ENCODE peak calls at places on chromosome 2, in five cellular contexts. S is stromal cell of bone marrow, C is iPS-NIHi11, R is T-helper 2 cell, L is HEK293T. D is an unnamed sample.

GRCh38 chr2:26693287-26693849 is 846 bp downstream of the KCNK3 start:
- DNase-seq in S (no peak), L (peak), R (no peak), C (peak), D (no peak)

GRCh38 chr2:222904557-222905258 is 43.9 kb downstream of the ACSL3 start:
- DNase-seq in C (no peak), L (no peak), S (peak), R (no peak), D (no peak)

GRCh38 chr2:207356604-207357003 is 173.2 kb upstream of the CREB1 start:
- DNase-seq in C (no peak), L (no peak), S (no peak), R (no peak), D (no peak)

GRCh38 chr2:33502025-33502424 is 25.6 kb downstream of the RASGRP3 start:
- DNase-seq in R (no peak), C (no peak), S (no peak), L (no peak), D (no peak)

GRCh38 chr2:108315408-108316193 is 26.9 kb downstream of the SULT1C2 start:
- DNase-seq in R (no peak), C (no peak), L (no peak), S (no peak), D (no peak)

GRCh38 chr2:19256239-19256638 is 102.2 kb downstream of the OSR1 start:
- DNase-seq in R (no peak), L (no peak), S (peak), C (no peak), D (no peak)

GRCh38 chr2:227818569-227819397 is 5.1 kb downstream of the CCL20 start:
- DNase-seq in C (no peak), R (peak), S (no peak), L (no peak), D (no peak)

GRCh38 chr2:23532311-23533013 is 147.5 kb downstream of the KLHL29 start:
- DNase-seq in C (no peak), S (no peak), L (no peak), R (no peak), D (no peak)

GRCh38 chr2:70498054-70498453 is 55.6 kb downstream of the TGFA start:
- DNase-seq in L (peak), S (no peak), R (no peak), C (peak), D (no peak)

GRCh38 chr2:19480664-19481063 is 122.2 kb upstream of the OSR1 start:
- DNase-seq in L (no peak), R (no peak), S (no peak), C (no peak), D (no peak)

GRCh38 chr2:77016481-77016880 is 505.7 kb downstream of the LRRTM4 start:
- DNase-seq in R (no peak), S (no peak), L (no peak), C (no peak), D (no peak)

GRCh38 chr2:25632396-25632795 is 41.0 kb downstream of the DTNB start:
- DNase-seq in C (no peak), S (no peak), L (no peak), R (no peak), D (no peak)

GRCh38 chr2:165793779-165794519 is at the start of gene GALNT3:
- DNase-seq in C (peak), R (no peak), L (peak), S (no peak), D (no peak)

GRCh38 chr2:108858894-108859293 is 72.3 kb downstream of the CCDC138 start:
- DNase-seq in S (peak), L (no peak), C (no peak), R (no peak), D (no peak)

GRCh38 chr2:235494716-235495372 is 1.0 kb downstream of the AGAP1 start:
- DNase-seq in C (peak), R (no peak), L (no peak), S (no peak), D (no peak)

GRCh38 chr2:7539760-7540159 is 622.5 kb downstream of the RNF144A start:
- DNase-seq in R (no peak), L (no peak), S (peak), C (no peak), D (no peak)

GRCh38 chr2:108634591-108635160 is 84.6 kb upstream of the RANBP2 start:
- DNase-seq in L (no peak), R (no peak), C (no peak), S (no peak), D (no peak)

GRCh38 chr2:11560806-11561205 is 27.0 kb downstream of the GREB1 start:
- DNase-seq in C (no peak), L (no peak), R (no peak), S (no peak), D (no peak)

GRCh38 chr2:152924722-152925121 is 206.3 kb downstream of the ARL6IP6 start:
- DNase-seq in S (no peak), R (no peak), L (no peak), C (no peak), D (no peak)

GRCh38 chr2:10336283-10336682 is 33.6 kb downstream of the HPCAL1 start:
- DNase-seq in L (no peak), C (no peak), S (no peak), R (no peak), D (no peak)

GRCh38 chr2:68839260-68839833 is 31.9 kb downstream of the BMP10 start:
- DNase-seq in L (peak), C (peak), S (no peak), R (no peak), D (no peak)

GRCh38 chr2:240811346-240812300 is 8.4 kb downstream of the KIF1A start:
- DNase-seq in L (no peak), C (no peak), R (no peak), S (no peak), D (no peak)

GRCh38 chr2:39512434-39512935 is 75.4 kb upstream of the MAP4K3 start:
- DNase-seq in R (no peak), C (no peak), S (no peak), L (no peak), D (no peak)